ENCODE peak calls at places on chromosome 3, in eight cellular contexts. B is dorsolateral prefrontal cortex; S is CD8-positive, alpha-beta T cell; O is uterus; Z is Peyer's patch; M is stomach; C is heart left ventricle; X is thyroid gland. I is an unnamed sample.

GRCh38 chr3:127491323-127491722 is 99.2 kb downstream of the TPRA1 start:
- DNase-seq in C (no peak), B (no peak), S (no peak), O (no peak), M (no peak), X (no peak), Z (no peak), I (no peak)

GRCh38 chr3:194804796-194805195 is 119.1 kb downstream of the FAM43A start:
- DNase-seq in O (no peak), X (no peak), Z (no peak), B (no peak), S (no peak), M (no peak), C (no peak), I (no peak)

GRCh38 chr3:8506611-8507061 is 5.0 kb downstream of the LMCD1 start:
- DNase-seq in M (no peak), S (no peak), Z (no peak), O (no peak), B (no peak), X (peak; percentile 14), C (no peak), I (no peak)

GRCh38 chr3:102614580-102614979 is 179.8 kb downstream of the ZPLD1 start:
- DNase-seq in O (no peak), C (no peak), M (no peak), X (no peak), Z (no peak), B (no peak), S (no peak), I (no peak)

GRCh38 chr3:141123677-141124410 is 72.7 kb downstream of the SPSB4 start:
- DNase-seq in C (no peak), B (no peak), S (no peak), X (no peak), O (no peak), Z (no peak), M (no peak), I (peak; percentile 36)

GRCh38 chr3:181329024-181329423 is 339.5 kb upstream of the DNAJC19 start:
- DNase-seq in M (no peak), O (no peak), C (no peak), S (no peak), Z (no peak), B (no peak), X (no peak), I (no peak)

GRCh38 chr3:126266291-126266840 is 86.0 kb upstream of the ALDH1L1 start:
- DNase-seq in B (peak; percentile 56), M (peak; percentile 87), Z (peak; percentile 44), X (peak; percentile 84), S (no peak), O (peak; percentile 68), C (peak; percentile 69), I (peak; percentile 70)

GRCh38 chr3:87370007-87370406 is 93.6 kb upstream of the POU1F1 start:
- DNase-seq in S (no peak), M (no peak), C (no peak), B (no peak), O (no peak), Z (no peak), X (peak; percentile 71), I (no peak)

DNA sequence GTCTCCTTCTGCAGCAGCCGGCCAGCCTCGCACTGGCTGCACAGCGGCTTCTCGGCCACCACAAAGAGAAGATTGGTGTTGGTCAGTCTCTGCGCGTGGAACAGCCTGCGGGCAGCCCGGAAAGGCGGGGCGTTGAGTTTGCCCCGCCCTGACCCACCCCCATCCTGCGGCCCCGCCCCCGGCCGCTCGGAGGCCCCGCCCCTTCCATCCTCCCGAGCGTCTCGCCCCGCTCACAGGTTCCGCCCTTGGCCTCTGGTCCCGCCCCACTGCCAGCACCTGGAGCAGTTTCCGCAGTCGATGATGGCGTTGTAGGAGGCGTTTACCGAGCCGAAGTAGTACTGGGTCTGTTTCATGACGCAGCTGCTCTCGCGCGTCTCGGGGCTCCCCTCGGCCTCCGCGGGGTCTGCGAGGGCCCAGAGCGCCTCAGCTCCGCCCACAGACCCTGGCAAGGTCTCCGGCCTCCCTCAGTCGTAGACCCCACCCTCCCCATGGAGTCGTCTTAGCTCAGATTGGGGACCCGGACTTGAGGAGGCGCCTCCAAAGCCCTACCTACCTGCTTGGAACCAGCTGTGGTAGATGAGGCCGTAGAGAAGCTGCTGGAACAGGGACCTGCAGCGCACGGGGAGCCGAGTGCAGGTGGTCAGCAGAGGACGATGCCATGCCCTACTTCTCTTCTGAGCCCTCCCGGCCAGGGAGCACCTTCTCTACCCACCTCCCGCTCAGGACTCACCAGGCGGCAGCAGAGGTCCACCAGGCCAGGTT is 5.9 kb upstream of the TMEM115 start:
- DNase-seq in S (peak; percentile 94), X (peak; percentile 90), O (peak; percentile 88), M (peak; percentile 95), C (peak; percentile 85), Z (peak; percentile 98), B (peak; percentile 59), I (peak; percentile 97)
- H3K4me3 ChIP-seq in S (peak overlapping the region; percentile 68), X (peak overlapping the region; percentile 55), O (peak overlapping the region; percentile 41), M (peak overlapping the region; percentile 76), C (peak overlapping the region; percentile 60), Z (peak overlapping the region; percentile 59), B (peak overlapping the region; percentile 62), I (peak overlapping the region; percentile 47)

GRCh38 chr3:142930510-142930909 is 33.0 kb downstream of the PAQR9 start:
- DNase-seq in Z (no peak), O (no peak), C (no peak), X (no peak), B (no peak), S (no peak), M (no peak), I (no peak)
- TF ChIP-seq CTCF in Z (no peak), O (no peak), C (peak; percentile 20), X (no peak), B (no peak), S (no peak), M (no peak), I (no peak)

GRCh38 chr3:13042932-13043275 is 30.3 kb downstream of the IQSEC1 start:
- DNase-seq in X (no peak), C (no peak), S (no peak), M (no peak), Z (no peak), B (no peak), O (no peak), I (no peak)
- H3K27me3 ChIP-seq in X (no peaks in the 10 kb centered on the region), C (no peaks in the 10 kb centered on the region), S (no peaks in the 10 kb centered on the region), M (peaks cover 4% of the 10 kb centered on the region), Z (no peaks in the 10 kb centered on the region), B (no peaks in the 10 kb centered on the region), O (no peaks in the 10 kb centered on the region), I (no peaks in the 10 kb centered on the region)

GRCh38 chr3:134294302-134294925 is 43.8 kb upstream of the RYK start:
- DNase-seq in S (peak; percentile 50), X (no peak), O (no peak), B (no peak), Z (no peak), M (no peak), C (no peak), I (no peak)
- H3K4me3 ChIP-seq in S (no peak overlapping the region), X (no peak overlapping the region), O (no peak overlapping the region), B (no peak overlapping the region), Z (no peak overlapping the region), M (no peak overlapping the region), C (no peak overlapping the region), I (no peak overlapping the region)

DNA sequence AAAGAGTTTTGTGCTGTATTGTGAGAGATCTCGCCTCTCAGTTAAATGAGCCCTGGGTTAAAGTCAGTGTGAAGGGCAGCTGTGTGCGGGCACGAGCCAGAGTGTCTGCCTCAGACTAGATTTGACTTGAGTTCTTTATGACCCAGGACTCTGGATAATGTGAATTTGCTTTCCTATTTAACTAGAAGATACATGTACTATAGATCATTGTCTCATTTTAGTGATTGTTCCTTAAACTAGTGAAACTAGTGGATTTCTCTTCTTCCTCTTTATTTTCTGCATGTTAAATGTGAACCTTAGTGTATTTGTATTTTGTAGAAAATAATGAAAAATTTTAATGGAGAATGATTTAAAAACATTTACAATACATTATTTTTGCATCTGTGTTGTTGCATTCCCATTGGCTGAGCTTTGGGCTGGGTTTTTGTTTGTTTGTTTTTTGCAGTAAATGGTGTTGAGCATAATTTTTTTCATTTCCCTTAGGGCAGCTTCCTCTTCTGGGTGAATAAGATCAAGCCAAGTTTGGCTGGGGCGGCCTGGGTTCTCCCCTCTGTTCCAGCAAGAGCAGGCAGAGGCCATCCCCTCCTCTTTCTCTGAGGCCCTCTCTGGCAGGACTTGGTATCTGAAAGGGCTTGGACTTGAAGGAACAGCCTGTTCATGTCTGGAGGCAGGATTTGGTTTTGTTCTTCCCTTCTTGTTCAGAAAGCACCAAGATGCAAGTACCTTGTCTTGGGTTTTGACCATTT is 15.0 kb downstream of the GCSAM start:
- DNase-seq in C (no peak), X (no peak), S (no peak), O (no peak), B (no peak), Z (peak; percentile 68), M (no peak), I (no peak)
- TF ChIP-seq CTCF in C (no peak), X (no peak), S (no peak), O (no peak), B (no peak), Z (no peak), M (no peak), I (no peak)

DNA sequence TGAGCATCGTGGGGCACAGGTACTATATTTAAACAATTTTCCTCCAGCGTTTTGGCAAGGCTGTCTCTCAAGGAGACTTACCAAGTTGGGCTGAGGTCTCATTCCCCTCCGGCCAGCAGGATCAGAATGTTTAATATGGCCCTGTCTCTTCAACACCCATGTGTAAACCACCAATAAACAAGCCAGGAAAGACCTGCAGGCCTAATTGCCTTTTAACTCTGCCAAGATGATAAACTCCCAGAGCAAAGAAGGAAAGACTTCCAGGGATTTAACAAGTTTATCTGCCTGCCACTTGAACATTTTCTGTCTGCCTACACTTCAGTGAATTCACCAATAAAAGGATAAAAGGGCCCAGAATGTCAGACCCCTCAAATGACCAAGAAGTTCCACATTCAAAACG is 130.3 kb upstream of the WNT5A start:
- DNase-seq in C (no peak), S (no peak), X (no peak), O (no peak), Z (no peak), B (no peak), M (no peak), I (no peak)
- H3K27me3 ChIP-seq in C (no peaks in the 10 kb centered on the region), S (no peaks in the 10 kb centered on the region), X (no peaks in the 10 kb centered on the region), O (no peaks in the 10 kb centered on the region), Z (no peaks in the 10 kb centered on the region), B (no peaks in the 10 kb centered on the region), M (no peaks in the 10 kb centered on the region), I (no peaks in the 10 kb centered on the region)